ENCODE peak calls at places on chromosomes 2 and 18, in ten cellular contexts. O is NB4, Q is GM23248, Y is AML-193, S is HT1080, F is ovary, R is amniotic stem cell, G is islet precursor cell, U is naive B cell, J is AG04450. C is an unnamed sample.

GRCh38 chr2:29262681-29263260 is 147.6 kb downstream of the CLIP4 start:
- DNase-seq in O (no peak), Q (no peak), Y (no peak), S (no peak), F (no peak), R (no peak), G (no peak), U (no peak), J (no peak), C (no peak)

GRCh38 chr2:156663757-156664409 is 227.7 kb downstream of the GPD2 start:
- DNase-seq in O (no peak), Q (no peak), Y (no peak), S (no peak), F (no peak), R (no peak), G (no peak), U (no peak), J (no peak), C (no peak)

GRCh38 chr2:54995553-54995952 is 54.7 kb downstream of the RTN4 start:
- DNase-seq in O (no peak), Q (no peak), Y (no peak), S (no peak), F (no peak), R (no peak), G (no peak), U (no peak), J (no peak), C (no peak)

GRCh38 chr2:6968319-6969100 is 51.3 kb downstream of the RNF144A start:
- DNase-seq in O (no peak), Q (no peak), Y (no peak), S (no peak), F (no peak), R (no peak), G (peak), U (no peak), J (no peak), C (no peak)

GRCh38 chr2:118150294-118150693 is 62.0 kb downstream of the INSIG2 start:
- DNase-seq in O (no peak), Q (no peak), Y (no peak), S (no peak), F (no peak), R (no peak), G (no peak), U (no peak), J (no peak), C (no peak)

GRCh38 chr2:201883559-201883958 is 77.2 kb downstream of the CDK15 start:
- DNase-seq in O (peak), Q (no peak), Y (no peak), S (no peak), F (no peak), R (no peak), G (no peak), U (no peak), J (no peak), C (no peak)

GRCh38 chr2:202034249-202035088 is 814 bp downstream of the FZD7 start:
- DNase-seq in O (peak), Q (peak), Y (no peak), S (no peak), F (peak), R (no peak), G (peak), U (peak), J (no peak), C (no peak)

GRCh38 chr2:148565272-148565894 is 79.2 kb upstream of the EPC2 start:
- DNase-seq in O (peak), Q (no peak), Y (no peak), S (no peak), F (no peak), R (no peak), G (peak), U (no peak), J (no peak), C (no peak)

GRCh38 chr2:129484999-129485398 is 494.5 kb upstream of the RAB6C start:
- DNase-seq in O (no peak), Q (no peak), Y (no peak), S (no peak), F (no peak), R (no peak), G (no peak), U (no peak), J (no peak), C (no peak)

GRCh38 chr2:206217743-206218520 is 56.5 kb upstream of the ZDBF2 start:
- DNase-seq in O (peak), Q (peak), Y (no peak), S (peak), F (no peak), R (no peak), G (peak), U (no peak), J (no peak), C (no peak)

GRCh38 chr18:78739843-78740677 is 239.6 kb upstream of the SALL3 start:
- DNase-seq in O (no peak), Q (no peak), Y (no peak), S (no peak), F (no peak), R (no peak), G (peak), U (no peak), J (no peak), C (no peak)

GRCh38 chr2:190882327-190882766 is 1.7 kb downstream of the GLS start:
- DNase-seq in O (no peak), Q (no peak), Y (no peak), S (no peak), F (no peak), R (no peak), G (no peak), U (peak), J (no peak), C (no peak)